ENCODE peak calls at places on chromosomes 5 and 9, in five cellular contexts. A is GM12878, R is HepG2, G is GM12891, N is H1. B is an unnamed sample.

GRCh38 chr5:128263357-128263756 is 179.8 kb downstream of the SLC12A2 start:
- DNase-seq in A (no peak), R (no peak), G (no peak), N (no peak), B (no peak)

GRCh38 chr9:125425176-125425897 is 163.7 kb downstream of the GAPVD1 start:
- DNase-seq in A (no peak), R (no peak), G (no peak), N (no peak), B (no peak)

GRCh38 chr5:139812323-139812722 is 16.7 kb downstream of the PSD2 start:
- DNase-seq in A (no peak), R (no peak), G (no peak), N (no peak), B (no peak)

GRCh38 chr5:179255527-179256228 is 89.6 kb downstream of the ADAMTS2 start:
- DNase-seq in A (no peak), R (no peak), G (no peak), N (no peak), B (no peak)

GRCh38 chr9:18250051-18250450 is 223.9 kb upstream of the ADAMTSL1 start:
- DNase-seq in A (no peak), R (no peak), G (no peak), N (no peak), B (no peak)

GRCh38 chr9:133813749-133814585 is 75.8 kb upstream of the SARDH start:
- DNase-seq in A (no peak), R (no peak), G (no peak), N (no peak), B (no peak)

GRCh38 chr9:86940774-86941173 is 6.5 kb downstream of the GAS1 start:
- DNase-seq in A (no peak), R (no peak), G (no peak), N (no peak), B (no peak)

GRCh38 chr9:109908459-109909390 is 128.7 kb downstream of the PALM2AKAP2 start:
- DNase-seq in A (no peak), R (no peak), G (no peak), N (no peak), B (no peak)

GRCh38 chr5:132277971-132278964 is 15.9 kb upstream of the SLC22A4 start:
- DNase-seq in A (no peak), R (peak), G (no peak), N (no peak), B (no peak)

GRCh38 chr9:85510830-85511504 is 230.8 kb downstream of the AGTPBP1 start:
- DNase-seq in A (no peak), R (no peak), G (no peak), N (no peak), B (no peak)

GRCh38 chr5:75007537-75007847 is 44.9 kb downstream of the GCNT4 start:
- DNase-seq in A (no peak), R (no peak), G (no peak), N (no peak), B (no peak)

GRCh38 chr5:169084775-169085566 is 216.0 kb downstream of the SLIT3 start:
- DNase-seq in A (no peak), R (no peak), G (no peak), N (no peak), B (no peak)

GRCh38 chr5:136033848-136034247 is 5.1 kb downstream of the TGFBI start:
- DNase-seq in A (no peak), R (no peak), G (no peak), N (no peak), B (no peak)

GRCh38 chr5:150023136-150023535 is 22.6 kb downstream of the HMGXB3 start:
- DNase-seq in A (no peak), R (no peak), G (no peak), N (no peak), B (no peak)

GRCh38 chr9:89461302-89461701 is 36.6 kb downstream of the SEMA4D start:
- DNase-seq in A (no peak), R (no peak), G (no peak), N (no peak), B (no peak)

GRCh38 chr5:43019615-43020293 is 20.4 kb downstream of the ANXA2R start:
- DNase-seq in A (no peak), R (peak), G (no peak), N (no peak), B (no peak)

GRCh38 chr5:151772029-151772867 is 494 bp downstream of the G3BP1 start:
- DNase-seq in A (no peak), R (peak), G (no peak), N (no peak), B (peak)
- TF ChIP-seq POLR2A in A (peak), R (peak), G (peak), N (no peak), B (peak)

GRCh38 chr5:172840077-172840777 is 6.2 kb downstream of the ERGIC1 start:
- DNase-seq in A (no peak), R (peak), G (no peak), N (no peak), B (no peak)
- TF ChIP-seq TAF1 in A (no peak), R (no peak), G (no peak), N (no peak), B (no peak)

GRCh38 chr5:177473461-177473991 is at the start of gene DBN1:
- DNase-seq in A (no peak), R (no peak), G (peak), N (no peak), B (peak)
- TF ChIP-seq POLR2A in A (peak), R (no peak), G (no peak), N (no peak), B (no peak)

GRCh38 chr5:76312783-76313182 is 90.3 kb upstream of the IQGAP2 start:
- DNase-seq in A (no peak), R (no peak), G (no peak), N (no peak), B (no peak)
- TF ChIP-seq TAF1 in A (no peak), R (no peak), G (no peak), N (no peak), B (no peak)

B was measured in GM12892.